ENCODE peak calls at places on chromosome X, in eight cellular contexts. B is cardiac muscle cell, J is PC-3, M is fibroblast of lung, Y is tibial nerve, K is BE2C, D is colonic mucosa, H is HCT116. Z is an unnamed sample.

GRCh38 chrX:154027003-154027402 is 7.3 kb upstream of the IRAK1 start:
- DNase-seq in B (no peak), J (no peak), M (no peak), Y (no peak), K (no peak), D (no peak), H (no peak), Z (no peak)

GRCh38 chrX:153779891-153780677 is 757 bp upstream of the SRPK3 start:
- DNase-seq in B (no peak), J (no peak), M (no peak), Y (no peak), K (no peak), D (no peak), H (no peak), Z (no peak)

GRCh38 chrX:130091976-130092522 is 18.2 kb downstream of the ELF4 start:
- DNase-seq in B (no peak), J (no peak), M (no peak), Y (no peak), K (no peak), D (peak; percentile 75), H (no peak), Z (no peak)

GRCh38 chrX:72569786-72570185 is 2.9 kb downstream of the HDAC8 start:
- DNase-seq in B (peak; percentile 84), J (peak; percentile 90), M (peak; percentile 92), Y (no peak), K (no peak), D (no peak), H (no peak), Z (peak; percentile 18)

GRCh38 chrX:65690057-65690855 is 22.8 kb downstream of the MSN start:
- DNase-seq in B (peak; percentile 31), J (peak; percentile 60), M (peak; percentile 86), Y (no peak), K (no peak), D (no peak), H (no peak), Z (no peak)

GRCh38 chrX:53320543-53321215 is 39.3 kb upstream of the IQSEC2 start:
- DNase-seq in B (no peak), J (no peak), M (no peak), Y (no peak), K (no peak), D (no peak), H (no peak), Z (no peak)

GRCh38 chrX:57918750-57919436 is 8.6 kb upstream of the ZXDA start:
- DNase-seq in B (peak; percentile 53), J (peak; percentile 71), M (no peak), Y (no peak), K (no peak), D (peak; percentile 26), H (peak; percentile 26), Z (no peak)

GRCh38 chrX:10979956-10980355 is 131.2 kb upstream of the HCCS start:
- DNase-seq in B (no peak), J (no peak), M (peak; percentile 39), Y (no peak), K (no peak), D (no peak), H (no peak), Z (peak; percentile 18)

GRCh38 chrX:30905325-30905724 is 16.3 kb upstream of the TAB3 start:
- DNase-seq in B (no peak), J (no peak), M (no peak), Y (no peak), K (no peak), D (no peak), H (no peak), Z (no peak)

GRCh38 chrX:1391370-1391706 is 575 bp downstream of the SLC25A6 start:
- DNase-seq in B (no peak), J (peak; percentile 76), M (no peak), Y (no peak), K (peak; percentile 83), D (peak; percentile 90), H (no peak), Z (no peak)

GRCh38 chrX:119636419-119636818 is 30.2 kb upstream of the NKRF start:
- DNase-seq in B (no peak), J (no peak), M (no peak), Y (no peak), K (no peak), D (no peak), H (no peak), Z (no peak)

GRCh38 chrX:117851025-117851424 is 265.6 kb downstream of the KLHL13 start:
- DNase-seq in B (no peak), J (no peak), M (no peak), Y (no peak), K (no peak), D (no peak), H (no peak), Z (no peak)

GRCh38 chrX:17596546-17597205 is 140.6 kb upstream of the SCML1 start:
- DNase-seq in B (no peak), J (no peak), M (peak; percentile 55), Y (no peak), K (no peak), D (no peak), H (no peak), Z (no peak)

GRCh38 chrX:72666451-72666850 is 47.7 kb downstream of the PHKA1 start:
- DNase-seq in B (peak; percentile 52), J (no peak), M (peak; percentile 45), Y (no peak), K (no peak), D (no peak), H (no peak), Z (no peak)

GRCh38 chrX:150084474-150085229 is 146.4 kb upstream of the EOLA2 start:
- DNase-seq in B (peak; percentile 68), J (peak; percentile 87), M (peak; percentile 88), Y (no peak), K (no peak), D (no peak), H (no peak), Z (no peak)

GRCh38 chrX:42098897-42099296 is 175.5 kb upstream of the CASK start:
- DNase-seq in B (peak; percentile 46), J (no peak), M (no peak), Y (no peak), K (peak; percentile 4), D (no peak), H (no peak), Z (no peak)

GRCh38 chrX:9928083-9928482 is 39.1 kb upstream of the CLDN34 start:
- DNase-seq in B (no peak), J (no peak), M (no peak), Y (no peak), K (no peak), D (no peak), H (no peak), Z (no peak)

GRCh38 chrX:1903380-1903935 is 288.6 kb downstream of the ASMT start:
- DNase-seq in B (no peak), J (peak; percentile 95), M (peak; percentile 63), Y (no peak), K (no peak), D (no peak), H (peak; percentile 63), Z (no peak)

GRCh38 chrX:21958888-21959287 is 18.4 kb downstream of the SMS start:
- DNase-seq in B (peak; percentile 50), J (no peak), M (no peak), Y (no peak), K (no peak), D (no peak), H (no peak), Z (no peak)
- H3K4me1 ChIP-seq in B (peaks cover 56% of the 10 kb centered on the region), J (peaks cover 19% of the 10 kb centered on the region), M (peaks cover 2% of the 10 kb centered on the region), Y (no peaks in the 10 kb centered on the region), K (peaks cover 4% of the 10 kb centered on the region), D (no peaks in the 10 kb centered on the region), H (no peaks in the 10 kb centered on the region), Z (no peaks in the 10 kb centered on the region)

GRCh38 chrX:148538582-148538981 is 38.2 kb downstream of the AFF2 start:
- DNase-seq in B (no peak), J (no peak), M (no peak), Y (no peak), K (no peak), D (no peak), H (no peak), Z (no peak)

GRCh38 chrX:148542481-148543255 is 42.3 kb downstream of the AFF2 start:
- DNase-seq in B (no peak), J (no peak), M (no peak), Y (no peak), K (no peak), D (no peak), H (no peak), Z (no peak)

GRCh38 chrX:148537556-148538182 is 37.3 kb downstream of the AFF2 start:
- DNase-seq in B (no peak), J (no peak), M (no peak), Y (no peak), K (no peak), D (no peak), H (no peak), Z (no peak)

GRCh38 chrX:148541461-148541983 is 41.1 kb downstream of the AFF2 start:
- DNase-seq in B (no peak), J (no peak), M (no peak), Y (no peak), K (no peak), D (no peak), H (no peak), Z (no peak)

GRCh38 chrX:148540114-148540513 is 39.7 kb downstream of the AFF2 start:
- DNase-seq in B (no peak), J (no peak), M (no peak), Y (no peak), K (no peak), D (no peak), H (no peak), Z (no peak)
- TF ChIP-seq CTCF in B (no peak), J (no peak), M (no peak), Y (no peak), K (no peak), D (no peak), H (no peak), Z (no peak)

DNA sequence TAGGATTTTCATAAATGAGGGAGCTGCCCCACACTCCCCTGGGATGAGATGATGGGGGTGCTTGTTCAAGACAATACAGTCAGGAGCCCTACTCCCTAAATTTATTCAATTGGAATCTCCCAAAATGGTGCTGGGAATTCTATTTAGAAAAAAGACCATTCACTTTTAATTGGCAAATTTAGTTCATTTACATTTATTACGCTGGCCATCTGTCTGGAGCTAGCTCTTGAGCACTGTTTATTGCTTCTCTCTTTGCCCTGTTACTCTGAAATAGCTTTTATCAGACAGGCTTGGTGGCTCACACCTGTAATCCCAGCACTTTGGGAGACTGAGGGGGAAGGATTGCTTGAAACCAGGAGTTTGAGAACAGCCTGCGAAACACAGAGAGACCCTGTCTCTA is 2.0 kb upstream of the ARSD start:
- DNase-seq in B (no peak), J (no peak), M (no peak), Y (no peak), K (no peak), D (no peak), H (no peak), Z (no peak)
- H3K4me1 ChIP-seq in B (no peaks in the 10 kb centered on the region), J (no peaks in the 10 kb centered on the region), M (no peaks in the 10 kb centered on the region), Y (no peaks in the 10 kb centered on the region), K (no peaks in the 10 kb centered on the region), D (no peaks in the 10 kb centered on the region), H (no peaks in the 10 kb centered on the region), Z (no peaks in the 10 kb centered on the region)

GRCh38 chrX:7192871-7193270 is 44.9 kb upstream of the PUDP start:
- DNase-seq in B (no peak), J (no peak), M (no peak), Y (no peak), K (no peak), D (no peak), H (no peak), Z (no peak)

GRCh38 chrX:7194606-7195005 is 46.7 kb upstream of the PUDP start:
- DNase-seq in B (no peak), J (no peak), M (no peak), Y (no peak), K (no peak), D (no peak), H (no peak), Z (no peak)

GRCh38 chrX:7190157-7190556 is 42.2 kb upstream of the PUDP start:
- DNase-seq in B (no peak), J (peak; percentile 6), M (no peak), Y (no peak), K (no peak), D (no peak), H (no peak), Z (no peak)

GRCh38 chrX:7191681-7192110 is 43.7 kb upstream of the PUDP start:
- DNase-seq in B (no peak), J (peak; percentile 21), M (no peak), Y (no peak), K (no peak), D (no peak), H (no peak), Z (no peak)
- TF ChIP-seq CTCF in B (no peak), J (peak; percentile 68), M (peak; percentile 10), Y (no peak), K (no peak), D (no peak), H (peak; percentile 38), Z (peak; percentile 20)